ENCODE peak calls at places on chromosomes 7 and 10, in seven cellular contexts. One of them, this sample, is unnamed.

GRCh38 chr7:45178241-45179225 is 20.9 kb downstream of the RAMP3 start:
- DNase-seq in kidney tubule cell: no peak
- DNase-seq in SK-N-DZ: no peak
- DNase-seq in activated naive CD8-positive, alpha-beta T cell treated with anti-CD3 and anti-CD28 coated beads for 36 hours: no peak
- DNase-seq in Calu3: peak; percentile 35
- DNase-seq in erythroblast: peak; percentile 35
- DNase-seq in activated CD4-positive, CD25-positive, alpha-beta regulatory T cell: no peak
- DNase-seq in this sample: no peak

GRCh38 chr10:104328916-104329710 is 9.2 kb downstream of the ITPRIP start:
- DNase-seq in SK-N-DZ: no peak
- DNase-seq in erythroblast: peak; percentile 82
- DNase-seq in Calu3: peak; percentile 20
- DNase-seq in activated naive CD8-positive, alpha-beta T cell treated with anti-CD3 and anti-CD28 coated beads for 36 hours: peak; percentile 84
- DNase-seq in activated CD4-positive, CD25-positive, alpha-beta regulatory T cell: peak; percentile 20
- DNase-seq in kidney tubule cell: peak; percentile 88
- DNase-seq in this sample: no peak

GRCh38 chr10:9244880-9245279 is 1190.4 kb downstream of the GATA3 start:
- DNase-seq in Calu3: no peak
- DNase-seq in kidney tubule cell: no peak
- DNase-seq in SK-N-DZ: peak; percentile 100
- DNase-seq in erythroblast: no peak
- DNase-seq in activated CD4-positive, CD25-positive, alpha-beta regulatory T cell: no peak
- DNase-seq in activated naive CD8-positive, alpha-beta T cell treated with anti-CD3 and anti-CD28 coated beads for 36 hours: no peak
- DNase-seq in this sample: no peak

GRCh38 chr10:117431160-117431559 is 55.9 kb upstream of the PDZD8 start:
- DNase-seq in erythroblast: peak; percentile 35
- DNase-seq in activated CD4-positive, CD25-positive, alpha-beta regulatory T cell: no peak
- DNase-seq in Calu3: no peak
- DNase-seq in kidney tubule cell: peak; percentile 39
- DNase-seq in SK-N-DZ: no peak
- DNase-seq in activated naive CD8-positive, alpha-beta T cell treated with anti-CD3 and anti-CD28 coated beads for 36 hours: no peak
- DNase-seq in this sample: no peak

GRCh38 chr7:112020800-112021199 is 185.4 kb downstream of the DOCK4 start:
- DNase-seq in erythroblast: no peak
- DNase-seq in kidney tubule cell: no peak
- DNase-seq in Calu3: no peak
- DNase-seq in activated naive CD8-positive, alpha-beta T cell treated with anti-CD3 and anti-CD28 coated beads for 36 hours: no peak
- DNase-seq in activated CD4-positive, CD25-positive, alpha-beta regulatory T cell: no peak
- DNase-seq in SK-N-DZ: no peak
- DNase-seq in this sample: no peak

GRCh38 chr10:59625842-59626522 is 83.7 kb downstream of the SLC16A9 start:
- DNase-seq in SK-N-DZ: peak; percentile 98
- DNase-seq in erythroblast: peak; percentile 70
- DNase-seq in Calu3: peak; percentile 54
- DNase-seq in kidney tubule cell: peak; percentile 75
- DNase-seq in activated CD4-positive, CD25-positive, alpha-beta regulatory T cell: no peak
- DNase-seq in activated naive CD8-positive, alpha-beta T cell treated with anti-CD3 and anti-CD28 coated beads for 36 hours: peak; percentile 12
- DNase-seq in this sample: peak; percentile 54

GRCh38 chr10:45585131-45585530 is 87.4 kb downstream of the ZFAND4 start:
- DNase-seq in erythroblast: no peak
- DNase-seq in activated naive CD8-positive, alpha-beta T cell treated with anti-CD3 and anti-CD28 coated beads for 36 hours: no peak
- DNase-seq in SK-N-DZ: no peak
- DNase-seq in kidney tubule cell: no peak
- DNase-seq in Calu3: no peak
- DNase-seq in activated CD4-positive, CD25-positive, alpha-beta regulatory T cell: no peak
- DNase-seq in this sample: no peak

GRCh38 chr7:75866497-75867389 is 12.1 kb upstream of the RHBDD2 start:
- DNase-seq in kidney tubule cell: peak; percentile 65
- DNase-seq in SK-N-DZ: peak; percentile 70
- DNase-seq in activated CD4-positive, CD25-positive, alpha-beta regulatory T cell: peak; percentile 20
- DNase-seq in erythroblast: peak; percentile 65
- DNase-seq in Calu3: peak; percentile 45
- DNase-seq in activated naive CD8-positive, alpha-beta T cell treated with anti-CD3 and anti-CD28 coated beads for 36 hours: peak; percentile 31
- DNase-seq in this sample: peak; percentile 51

This sample was measured in DMS 273 treated with DMSO at 0.1 percent for 48 hours.